ENCODE peak calls at places on chromosomes 12 and 14, in ten cellular contexts. One of them, this sample, is unnamed.

GRCh38 chr14:50792058-50792477 is 38.9 kb downstream of the NIN start:
- DNase-seq in activated CD4-positive, alpha-beta T cell treated with anti-CD3 and anti-CD28 coated beads, Interleukin-2, amount 10 ng/mL, durations not matched to agents 7 days and 5 days: peak; percentile 46
- DNase-seq in cardiac fibroblast: peak; percentile 42
- DNase-seq in NCI-H1092 treated with DMSO at 0.1 percent for 48 hours: no peak
- DNase-seq in kidney: no peak
- DNase-seq in HTR-8/SVneo: no peak
- DNase-seq in kidney tubule cell: no peak
- DNase-seq in fibroblast of gingiva: no peak
- DNase-seq in mesothelial cell of epicardium: no peak
- DNase-seq in PC-9: no peak
- DNase-seq in this sample: no peak

GRCh38 chr12:46401703-46402102 is 29.1 kb upstream of the SLC38A2 start:
- DNase-seq in activated CD4-positive, alpha-beta T cell treated with anti-CD3 and anti-CD28 coated beads, Interleukin-2, amount 10 ng/mL, durations not matched to agents 7 days and 5 days: no peak
- DNase-seq in cardiac fibroblast: peak; percentile 87
- DNase-seq in NCI-H1092 treated with DMSO at 0.1 percent for 48 hours: no peak
- DNase-seq in kidney: no peak
- DNase-seq in HTR-8/SVneo: no peak
- DNase-seq in kidney tubule cell: no peak
- DNase-seq in fibroblast of gingiva: no peak
- DNase-seq in mesothelial cell of epicardium: no peak
- DNase-seq in PC-9: no peak
- DNase-seq in this sample: peak; percentile 30

GRCh38 chr14:50092006-50092555 is 24.3 kb downstream of the VCPKMT start:
- DNase-seq in activated CD4-positive, alpha-beta T cell treated with anti-CD3 and anti-CD28 coated beads, Interleukin-2, amount 10 ng/mL, durations not matched to agents 7 days and 5 days: no peak
- DNase-seq in cardiac fibroblast: no peak
- DNase-seq in NCI-H1092 treated with DMSO at 0.1 percent for 48 hours: no peak
- DNase-seq in kidney: no peak
- DNase-seq in HTR-8/SVneo: no peak
- DNase-seq in kidney tubule cell: no peak
- DNase-seq in fibroblast of gingiva: no peak
- DNase-seq in mesothelial cell of epicardium: no peak
- DNase-seq in PC-9: no peak
- DNase-seq in this sample: no peak

GRCh38 chr12:113439606-113440030 is 17.4 kb downstream of the SDSL start:
- DNase-seq in activated CD4-positive, alpha-beta T cell treated with anti-CD3 and anti-CD28 coated beads, Interleukin-2, amount 10 ng/mL, durations not matched to agents 7 days and 5 days: no peak
- DNase-seq in cardiac fibroblast: peak; percentile 56
- DNase-seq in NCI-H1092 treated with DMSO at 0.1 percent for 48 hours: peak; percentile 18
- DNase-seq in kidney: peak; percentile 60
- DNase-seq in HTR-8/SVneo: peak; percentile 43
- DNase-seq in kidney tubule cell: peak; percentile 43
- DNase-seq in fibroblast of gingiva: no peak
- DNase-seq in mesothelial cell of epicardium: peak; percentile 69
- DNase-seq in PC-9: peak; percentile 35
- DNase-seq in this sample: peak; percentile 40

GRCh38 chr14:105090493-105091334 is 25.5 kb upstream of the GPR132 start:
- DNase-seq in activated CD4-positive, alpha-beta T cell treated with anti-CD3 and anti-CD28 coated beads, Interleukin-2, amount 10 ng/mL, durations not matched to agents 7 days and 5 days: peak; percentile 89
- DNase-seq in cardiac fibroblast: peak; percentile 81
- DNase-seq in NCI-H1092 treated with DMSO at 0.1 percent for 48 hours: peak; percentile 72
- DNase-seq in kidney: peak; percentile 94
- DNase-seq in HTR-8/SVneo: peak; percentile 74
- DNase-seq in kidney tubule cell: peak; percentile 86
- DNase-seq in fibroblast of gingiva: peak; percentile 55
- DNase-seq in mesothelial cell of epicardium: peak; percentile 89
- DNase-seq in PC-9: peak; percentile 81
- DNase-seq in this sample: peak; percentile 87

GRCh38 chr12:104738371-104738710 is 219.7 kb downstream of the SLC41A2 start:
- DNase-seq in activated CD4-positive, alpha-beta T cell treated with anti-CD3 and anti-CD28 coated beads, Interleukin-2, amount 10 ng/mL, durations not matched to agents 7 days and 5 days: no peak
- DNase-seq in cardiac fibroblast: no peak
- DNase-seq in NCI-H1092 treated with DMSO at 0.1 percent for 48 hours: no peak
- DNase-seq in kidney: peak; percentile 83
- DNase-seq in HTR-8/SVneo: no peak
- DNase-seq in kidney tubule cell: peak; percentile 54
- DNase-seq in fibroblast of gingiva: no peak
- DNase-seq in mesothelial cell of epicardium: no peak
- DNase-seq in PC-9: no peak
- DNase-seq in this sample: no peak

GRCh38 chr14:69528143-69528542 is 43.6 kb downstream of the PLEKHD1 start:
- DNase-seq in activated CD4-positive, alpha-beta T cell treated with anti-CD3 and anti-CD28 coated beads, Interleukin-2, amount 10 ng/mL, durations not matched to agents 7 days and 5 days: no peak
- DNase-seq in cardiac fibroblast: no peak
- DNase-seq in NCI-H1092 treated with DMSO at 0.1 percent for 48 hours: no peak
- DNase-seq in kidney: no peak
- DNase-seq in HTR-8/SVneo: no peak
- DNase-seq in kidney tubule cell: no peak
- DNase-seq in fibroblast of gingiva: no peak
- DNase-seq in mesothelial cell of epicardium: no peak
- DNase-seq in PC-9: no peak
- DNase-seq in this sample: no peak

GRCh38 chr12:120453977-120454376 is 7.7 kb downstream of the GATC start:
- DNase-seq in activated CD4-positive, alpha-beta T cell treated with anti-CD3 and anti-CD28 coated beads, Interleukin-2, amount 10 ng/mL, durations not matched to agents 7 days and 5 days: peak; percentile 40
- DNase-seq in cardiac fibroblast: peak; percentile 26
- DNase-seq in NCI-H1092 treated with DMSO at 0.1 percent for 48 hours: no peak
- DNase-seq in kidney: no peak
- DNase-seq in HTR-8/SVneo: no peak
- DNase-seq in kidney tubule cell: peak; percentile 45
- DNase-seq in fibroblast of gingiva: no peak
- DNase-seq in mesothelial cell of epicardium: no peak
- DNase-seq in PC-9: no peak
- DNase-seq in this sample: peak; percentile 57

GRCh38 chr14:61420326-61420725 is 98.9 kb downstream of the PRKCH start:
- DNase-seq in activated CD4-positive, alpha-beta T cell treated with anti-CD3 and anti-CD28 coated beads, Interleukin-2, amount 10 ng/mL, durations not matched to agents 7 days and 5 days: no peak
- DNase-seq in cardiac fibroblast: no peak
- DNase-seq in NCI-H1092 treated with DMSO at 0.1 percent for 48 hours: no peak
- DNase-seq in kidney: no peak
- DNase-seq in HTR-8/SVneo: no peak
- DNase-seq in kidney tubule cell: peak; percentile 68
- DNase-seq in fibroblast of gingiva: peak; percentile 52
- DNase-seq in mesothelial cell of epicardium: no peak
- DNase-seq in PC-9: peak; percentile 55
- DNase-seq in this sample: no peak

GRCh38 chr14:93041002-93041401 is 74.7 kb downstream of the ITPK1 start:
- DNase-seq in activated CD4-positive, alpha-beta T cell treated with anti-CD3 and anti-CD28 coated beads, Interleukin-2, amount 10 ng/mL, durations not matched to agents 7 days and 5 days: no peak
- DNase-seq in cardiac fibroblast: no peak
- DNase-seq in NCI-H1092 treated with DMSO at 0.1 percent for 48 hours: no peak
- DNase-seq in kidney: no peak
- DNase-seq in HTR-8/SVneo: no peak
- DNase-seq in kidney tubule cell: no peak
- DNase-seq in fibroblast of gingiva: no peak
- DNase-seq in mesothelial cell of epicardium: no peak
- DNase-seq in PC-9: no peak
- DNase-seq in this sample: no peak

GRCh38 chr12:79414252-79414651 is 276.5 kb downstream of the PAWR start:
- DNase-seq in activated CD4-positive, alpha-beta T cell treated with anti-CD3 and anti-CD28 coated beads, Interleukin-2, amount 10 ng/mL, durations not matched to agents 7 days and 5 days: no peak
- DNase-seq in cardiac fibroblast: no peak
- DNase-seq in NCI-H1092 treated with DMSO at 0.1 percent for 48 hours: no peak
- DNase-seq in kidney: no peak
- DNase-seq in HTR-8/SVneo: no peak
- DNase-seq in kidney tubule cell: no peak
- DNase-seq in fibroblast of gingiva: no peak
- DNase-seq in mesothelial cell of epicardium: no peak
- DNase-seq in PC-9: peak; percentile 25
- DNase-seq in this sample: no peak

GRCh38 chr14:95313707-95314106 is 6.0 kb downstream of the CLMN start:
- DNase-seq in activated CD4-positive, alpha-beta T cell treated with anti-CD3 and anti-CD28 coated beads, Interleukin-2, amount 10 ng/mL, durations not matched to agents 7 days and 5 days: no peak
- DNase-seq in cardiac fibroblast: peak; percentile 82
- DNase-seq in NCI-H1092 treated with DMSO at 0.1 percent for 48 hours: no peak
- DNase-seq in kidney: peak; percentile 93
- DNase-seq in HTR-8/SVneo: no peak
- DNase-seq in kidney tubule cell: peak; percentile 64
- DNase-seq in fibroblast of gingiva: peak; percentile 89
- DNase-seq in mesothelial cell of epicardium: no peak
- DNase-seq in PC-9: peak; percentile 29
- DNase-seq in this sample: peak; percentile 63

GRCh38 chr14:50804181-50804721 is 26.7 kb downstream of the NIN start:
- DNase-seq in activated CD4-positive, alpha-beta T cell treated with anti-CD3 and anti-CD28 coated beads, Interleukin-2, amount 10 ng/mL, durations not matched to agents 7 days and 5 days: no peak
- DNase-seq in cardiac fibroblast: peak; percentile 63
- DNase-seq in NCI-H1092 treated with DMSO at 0.1 percent for 48 hours: no peak
- DNase-seq in kidney: no peak
- DNase-seq in HTR-8/SVneo: no peak
- DNase-seq in kidney tubule cell: peak; percentile 28
- DNase-seq in fibroblast of gingiva: peak; percentile 41
- DNase-seq in mesothelial cell of epicardium: no peak
- DNase-seq in PC-9: no peak
- DNase-seq in this sample: no peak

GRCh38 chr12:47949441-47950341 is 13.7 kb upstream of the TMEM106C start:
- DNase-seq in activated CD4-positive, alpha-beta T cell treated with anti-CD3 and anti-CD28 coated beads, Interleukin-2, amount 10 ng/mL, durations not matched to agents 7 days and 5 days: peak; percentile 54
- DNase-seq in cardiac fibroblast: peak; percentile 87
- DNase-seq in NCI-H1092 treated with DMSO at 0.1 percent for 48 hours: peak; percentile 78
- DNase-seq in kidney: peak; percentile 92
- DNase-seq in HTR-8/SVneo: peak; percentile 88
- DNase-seq in kidney tubule cell: peak; percentile 83
- DNase-seq in fibroblast of gingiva: peak; percentile 75
- DNase-seq in mesothelial cell of epicardium: peak; percentile 78
- DNase-seq in PC-9: peak; percentile 79
- DNase-seq in this sample: peak; percentile 69

GRCh38 chr12:46214668-46215429 is 54.0 kb downstream of the SLC38A1 start:
- DNase-seq in activated CD4-positive, alpha-beta T cell treated with anti-CD3 and anti-CD28 coated beads, Interleukin-2, amount 10 ng/mL, durations not matched to agents 7 days and 5 days: peak; percentile 90
- DNase-seq in cardiac fibroblast: no peak
- DNase-seq in NCI-H1092 treated with DMSO at 0.1 percent for 48 hours: no peak
- DNase-seq in kidney: peak; percentile 62
- DNase-seq in HTR-8/SVneo: no peak
- DNase-seq in kidney tubule cell: peak; percentile 72
- DNase-seq in fibroblast of gingiva: no peak
- DNase-seq in mesothelial cell of epicardium: no peak
- DNase-seq in PC-9: no peak
- DNase-seq in this sample: peak; percentile 52

GRCh38 chr14:65748796-65749195 is 336.3 kb downstream of the FUT8 start:
- DNase-seq in activated CD4-positive, alpha-beta T cell treated with anti-CD3 and anti-CD28 coated beads, Interleukin-2, amount 10 ng/mL, durations not matched to agents 7 days and 5 days: no peak
- DNase-seq in cardiac fibroblast: no peak
- DNase-seq in NCI-H1092 treated with DMSO at 0.1 percent for 48 hours: no peak
- DNase-seq in kidney: no peak
- DNase-seq in HTR-8/SVneo: no peak
- DNase-seq in kidney tubule cell: no peak
- DNase-seq in fibroblast of gingiva: no peak
- DNase-seq in mesothelial cell of epicardium: no peak
- DNase-seq in PC-9: no peak
- DNase-seq in this sample: no peak

GRCh38 chr12:114904254-114905003 is 220.5 kb upstream of the TBX3 start:
- DNase-seq in activated CD4-positive, alpha-beta T cell treated with anti-CD3 and anti-CD28 coated beads, Interleukin-2, amount 10 ng/mL, durations not matched to agents 7 days and 5 days: no peak
- DNase-seq in cardiac fibroblast: peak; percentile 24
- DNase-seq in NCI-H1092 treated with DMSO at 0.1 percent for 48 hours: no peak
- DNase-seq in kidney: no peak
- DNase-seq in HTR-8/SVneo: no peak
- DNase-seq in kidney tubule cell: peak; percentile 46
- DNase-seq in fibroblast of gingiva: peak; percentile 43
- DNase-seq in mesothelial cell of epicardium: no peak
- DNase-seq in PC-9: no peak
- DNase-seq in this sample: no peak

GRCh38 chr12:3810540-3810939 is 57.6 kb upstream of the CRACR2A start:
- DNase-seq in activated CD4-positive, alpha-beta T cell treated with anti-CD3 and anti-CD28 coated beads, Interleukin-2, amount 10 ng/mL, durations not matched to agents 7 days and 5 days: no peak
- DNase-seq in cardiac fibroblast: no peak
- DNase-seq in NCI-H1092 treated with DMSO at 0.1 percent for 48 hours: no peak
- DNase-seq in kidney: no peak
- DNase-seq in HTR-8/SVneo: no peak
- DNase-seq in kidney tubule cell: no peak
- DNase-seq in fibroblast of gingiva: no peak
- DNase-seq in mesothelial cell of epicardium: no peak
- DNase-seq in PC-9: no peak
- DNase-seq in this sample: no peak

GRCh38 chr12:131020326-131020725 is 66.6 kb downstream of the ADGRD1 start:
- DNase-seq in activated CD4-positive, alpha-beta T cell treated with anti-CD3 and anti-CD28 coated beads, Interleukin-2, amount 10 ng/mL, durations not matched to agents 7 days and 5 days: no peak
- DNase-seq in cardiac fibroblast: no peak
- DNase-seq in NCI-H1092 treated with DMSO at 0.1 percent for 48 hours: no peak
- DNase-seq in kidney: peak; percentile 54
- DNase-seq in HTR-8/SVneo: no peak
- DNase-seq in kidney tubule cell: no peak
- DNase-seq in fibroblast of gingiva: no peak
- DNase-seq in mesothelial cell of epicardium: no peak
- DNase-seq in PC-9: no peak
- DNase-seq in this sample: no peak

GRCh38 chr12:77031745-77032144 is 33.6 kb downstream of the E2F7 start:
- DNase-seq in activated CD4-positive, alpha-beta T cell treated with anti-CD3 and anti-CD28 coated beads, Interleukin-2, amount 10 ng/mL, durations not matched to agents 7 days and 5 days: no peak
- DNase-seq in cardiac fibroblast: peak; percentile 11
- DNase-seq in NCI-H1092 treated with DMSO at 0.1 percent for 48 hours: no peak
- DNase-seq in kidney: no peak
- DNase-seq in HTR-8/SVneo: no peak
- DNase-seq in kidney tubule cell: peak; percentile 91
- DNase-seq in fibroblast of gingiva: no peak
- DNase-seq in mesothelial cell of epicardium: no peak
- DNase-seq in PC-9: peak; percentile 9
- DNase-seq in this sample: no peak

GRCh38 chr14:89654998-89655397 is 238.0 kb upstream of the FOXN3 start:
- DNase-seq in activated CD4-positive, alpha-beta T cell treated with anti-CD3 and anti-CD28 coated beads, Interleukin-2, amount 10 ng/mL, durations not matched to agents 7 days and 5 days: no peak
- DNase-seq in cardiac fibroblast: no peak
- DNase-seq in NCI-H1092 treated with DMSO at 0.1 percent for 48 hours: peak; percentile 47
- DNase-seq in kidney: no peak
- DNase-seq in HTR-8/SVneo: no peak
- DNase-seq in kidney tubule cell: no peak
- DNase-seq in fibroblast of gingiva: no peak
- DNase-seq in mesothelial cell of epicardium: no peak
- DNase-seq in PC-9: no peak
- DNase-seq in this sample: no peak

GRCh38 chr14:88363624-88364023 is 21.8 kb upstream of the SPATA7 start:
- DNase-seq in activated CD4-positive, alpha-beta T cell treated with anti-CD3 and anti-CD28 coated beads, Interleukin-2, amount 10 ng/mL, durations not matched to agents 7 days and 5 days: no peak
- DNase-seq in cardiac fibroblast: no peak
- DNase-seq in NCI-H1092 treated with DMSO at 0.1 percent for 48 hours: no peak
- DNase-seq in kidney: no peak
- DNase-seq in HTR-8/SVneo: no peak
- DNase-seq in kidney tubule cell: no peak
- DNase-seq in fibroblast of gingiva: no peak
- DNase-seq in mesothelial cell of epicardium: no peak
- DNase-seq in PC-9: no peak
- DNase-seq in this sample: no peak

GRCh38 chr14:58598028-58598850 is 39.5 kb upstream of the DACT1 start:
- DNase-seq in activated CD4-positive, alpha-beta T cell treated with anti-CD3 and anti-CD28 coated beads, Interleukin-2, amount 10 ng/mL, durations not matched to agents 7 days and 5 days: peak; percentile 53
- DNase-seq in cardiac fibroblast: no peak
- DNase-seq in NCI-H1092 treated with DMSO at 0.1 percent for 48 hours: no peak
- DNase-seq in kidney: no peak
- DNase-seq in HTR-8/SVneo: no peak
- DNase-seq in kidney tubule cell: no peak
- DNase-seq in fibroblast of gingiva: no peak
- DNase-seq in mesothelial cell of epicardium: no peak
- DNase-seq in PC-9: no peak
- DNase-seq in this sample: no peak

GRCh38 chr12:125100551-125101434 is 35.6 kb downstream of the AACS start:
- DNase-seq in activated CD4-positive, alpha-beta T cell treated with anti-CD3 and anti-CD28 coated beads, Interleukin-2, amount 10 ng/mL, durations not matched to agents 7 days and 5 days: no peak
- DNase-seq in cardiac fibroblast: no peak
- DNase-seq in NCI-H1092 treated with DMSO at 0.1 percent for 48 hours: no peak
- DNase-seq in kidney: no peak
- DNase-seq in HTR-8/SVneo: no peak
- DNase-seq in kidney tubule cell: peak; percentile 73
- DNase-seq in fibroblast of gingiva: no peak
- DNase-seq in mesothelial cell of epicardium: no peak
- DNase-seq in PC-9: no peak
- DNase-seq in this sample: no peak

GRCh38 chr12:108269224-108269623 is 69.9 kb downstream of the CMKLR1 start:
- DNase-seq in activated CD4-positive, alpha-beta T cell treated with anti-CD3 and anti-CD28 coated beads, Interleukin-2, amount 10 ng/mL, durations not matched to agents 7 days and 5 days: no peak
- DNase-seq in cardiac fibroblast: no peak
- DNase-seq in NCI-H1092 treated with DMSO at 0.1 percent for 48 hours: no peak
- DNase-seq in kidney: no peak
- DNase-seq in HTR-8/SVneo: no peak
- DNase-seq in kidney tubule cell: no peak
- DNase-seq in fibroblast of gingiva: no peak
- DNase-seq in mesothelial cell of epicardium: no peak
- DNase-seq in PC-9: no peak
- DNase-seq in this sample: no peak

GRCh38 chr12:124109760-124110159 is 136.7 kb downstream of the ZNF664 start:
- DNase-seq in activated CD4-positive, alpha-beta T cell treated with anti-CD3 and anti-CD28 coated beads, Interleukin-2, amount 10 ng/mL, durations not matched to agents 7 days and 5 days: peak; percentile 10
- DNase-seq in cardiac fibroblast: peak; percentile 31
- DNase-seq in NCI-H1092 treated with DMSO at 0.1 percent for 48 hours: no peak
- DNase-seq in kidney: no peak
- DNase-seq in HTR-8/SVneo: peak; percentile 63
- DNase-seq in kidney tubule cell: no peak
- DNase-seq in fibroblast of gingiva: no peak
- DNase-seq in mesothelial cell of epicardium: no peak
- DNase-seq in PC-9: peak; percentile 3
- DNase-seq in this sample: peak; percentile 53

GRCh38 chr12:64452559-64453329 is 824 bp downstream of the TBK1 start:
- DNase-seq in activated CD4-positive, alpha-beta T cell treated with anti-CD3 and anti-CD28 coated beads, Interleukin-2, amount 10 ng/mL, durations not matched to agents 7 days and 5 days: no peak
- DNase-seq in cardiac fibroblast: peak; percentile 85
- DNase-seq in NCI-H1092 treated with DMSO at 0.1 percent for 48 hours: peak; percentile 21
- DNase-seq in kidney: no peak
- DNase-seq in HTR-8/SVneo: peak; percentile 62
- DNase-seq in kidney tubule cell: peak; percentile 83
- DNase-seq in fibroblast of gingiva: peak; percentile 83
- DNase-seq in mesothelial cell of epicardium: no peak
- DNase-seq in PC-9: peak; percentile 34
- DNase-seq in this sample: peak; percentile 34

GRCh38 chr12:47885566-47885965 is 19.2 kb downstream of the VDR start:
- DNase-seq in activated CD4-positive, alpha-beta T cell treated with anti-CD3 and anti-CD28 coated beads, Interleukin-2, amount 10 ng/mL, durations not matched to agents 7 days and 5 days: no peak
- DNase-seq in cardiac fibroblast: peak; percentile 21
- DNase-seq in NCI-H1092 treated with DMSO at 0.1 percent for 48 hours: no peak
- DNase-seq in kidney: no peak
- DNase-seq in HTR-8/SVneo: no peak
- DNase-seq in kidney tubule cell: peak; percentile 10
- DNase-seq in fibroblast of gingiva: no peak
- DNase-seq in mesothelial cell of epicardium: no peak
- DNase-seq in PC-9: no peak
- DNase-seq in this sample: no peak